ENCODE peak calls at places on chromosomes 2 and 18, in seven cellular contexts. B, W, A, L, V, I and R are unnamed samples.

GRCh38 chr18:23519725-23520124 is 16.4 kb downstream of the RMC1 start:
- DNase-seq in B (no peak), W (no peak), A (no peak), L (no peak), V (peak; percentile 12), I (no peak), R (no peak)

GRCh38 chr18:56139792-56140254 is 498.6 kb downstream of the TXNL1 start:
- DNase-seq in B (no peak), W (no peak), A (peak; percentile 54), L (no peak), V (peak; percentile 22), I (no peak), R (peak; percentile 42)

GRCh38 chr18:68608861-68609465 is 105.9 kb downstream of the TMX3 start:
- DNase-seq in B (no peak), W (no peak), A (no peak), L (no peak), V (no peak), I (no peak), R (no peak)

GRCh38 chr2:240403358-240404104 is 31.9 kb upstream of the GPC1 start:
- DNase-seq in B (no peak), W (no peak), A (no peak), L (peak; percentile 14), V (no peak), I (no peak), R (peak; percentile 0)

GRCh38 chr2:163698857-163699256 is 37.0 kb downstream of the FIGN start:
- DNase-seq in B (no peak), W (no peak), A (peak; percentile 89), L (no peak), V (no peak), I (no peak), R (no peak)

GRCh38 chr18:63244585-63244984 is 75.0 kb downstream of the BCL2 start:
- DNase-seq in B (no peak), W (no peak), A (no peak), L (no peak), V (no peak), I (no peak), R (no peak)

GRCh38 chr2:100819365-100820345 is at the start of gene NPAS2:
- DNase-seq in B (peak; percentile 38), W (no peak), A (peak; percentile 68), L (peak; percentile 68), V (no peak), I (peak; percentile 83), R (no peak)

GRCh38 chr2:66509326-66509811 is 74.4 kb downstream of the MEIS1 start:
- DNase-seq in B (peak; percentile 60), W (no peak), A (peak; percentile 32), L (no peak), V (no peak), I (peak; percentile 26), R (no peak)

GRCh38 chr2:62215306-62216064 is 19.6 kb downstream of the B3GNT2 start:
- DNase-seq in B (no peak), W (peak; percentile 41), A (peak; percentile 37), L (no peak), V (no peak), I (peak; percentile 24), R (no peak)

GRCh38 chr2:217787160-217787877 is 215.5 kb downstream of the TNS1 start:
- DNase-seq in B (no peak), W (no peak), A (no peak), L (no peak), V (no peak), I (no peak), R (no peak)

GRCh38 chr2:235325126-235325525 is 168.7 kb upstream of the AGAP1 start:
- DNase-seq in B (no peak), W (no peak), A (no peak), L (no peak), V (no peak), I (peak; percentile 39), R (no peak)

GRCh38 chr18:27627927-27628326 is 442.8 kb upstream of the CHST9 start:
- DNase-seq in B (peak; percentile 35), W (no peak), A (no peak), L (no peak), V (no peak), I (no peak), R (no peak)

GRCh38 chr2:9207641-9208301 is 1.2 kb downstream of the ASAP2 start:
- DNase-seq in B (peak; percentile 68), W (no peak), A (peak; percentile 40), L (no peak), V (peak; percentile 42), I (peak; percentile 74), R (no peak)